ENCODE peak calls at places on chromosome 17, in five cellular contexts. X is stomach, B is A549, I is endodermal cell, A is Peyer's patch. K is an unnamed sample. For H3K4me1 and H3K9me3, the result is how much of the 10 kb centered on the place peaks cover.

GRCh38 chr17:66335797-66336196 is 33.4 kb downstream of the PRKCA start:
- DNase-seq in B (no peak), A (no peak), X (no peak), I (no peak), K (no peak)

GRCh38 chr17:40448213-40448638 is 5.0 kb downstream of the IGFBP4 start:
- DNase-seq in I (no peak), X (no peak), B (no peak), A (no peak), K (no peak)

GRCh38 chr17:68346448-68346847 is 55.2 kb downstream of the ARSG start:
- DNase-seq in I (no peak), X (peak), A (no peak), B (no peak), K (peak)

GRCh38 chr17:72697602-72698146 is 394.8 kb downstream of the SLC39A11 start:
- DNase-seq in X (no peak), A (no peak), I (no peak), B (no peak), K (no peak)

GRCh38 chr17:39835038-39835786 is 28.9 kb downstream of the IKZF3 start:
- DNase-seq in X (no peak), B (no peak), I (peak), A (no peak), K (no peak)

GRCh38 chr17:58688521-58688920 is 3.3 kb downstream of the TEX14 start:
- DNase-seq in I (no peak), B (no peak), A (no peak), X (no peak), K (no peak)

GRCh38 chr17:27532269-27533067 is 76.2 kb downstream of the KSR1 start:
- DNase-seq in X (peak), I (no peak), A (no peak), B (no peak), K (no peak)

GRCh38 chr17:48460055-48460454 is 30.0 kb upstream of the SKAP1 start:
- DNase-seq in X (no peak), B (no peak), A (no peak), I (no peak), K (no peak)

GRCh38 chr17:50177476-50177875 is 11.7 kb downstream of the SGCA start:
- DNase-seq in A (no peak), I (no peak), X (no peak), B (no peak), K (no peak)

GRCh38 chr17:9802701-9803100 is 11.3 kb upstream of the DHRS7C start:
- DNase-seq in A (no peak), X (no peak), B (peak), I (no peak), K (no peak)

GRCh38 chr17:60077672-60078519 is 825 bp downstream of the HEATR6 start:
- DNase-seq in I (no peak), B (no peak), A (no peak), X (no peak), K (peak)

GRCh38 chr17:73165616-73166404 is 1.0 kb downstream of the SSTR2 start:
- DNase-seq in B (no peak), I (peak), A (no peak), X (no peak), K (no peak)

GRCh38 chr17:72950236-72950931 is 142.1 kb downstream of the SLC39A11 start:
- DNase-seq in B (no peak), A (no peak), I (no peak), X (no peak), K (no peak)

GRCh38 chr17:700504-701094 is 14.0 kb downstream of the VPS53 start:
- DNase-seq in X (no peak), A (no peak), I (no peak), B (peak), K (peak)

GRCh38 chr17:81322271-81323082 is 27.4 kb upstream of the SLC38A10 start:
- DNase-seq in I (peak), A (no peak), B (peak), X (no peak), K (no peak)

GRCh38 chr17:59757043-59757824 is 49.8 kb downstream of the VMP1 start:
- DNase-seq in I (no peak), A (no peak), X (no peak), B (peak), K (no peak)

GRCh38 chr17:34579017-34579946 is at the start of gene TMEM132E:
- DNase-seq in A (peak), X (peak), I (peak), B (peak), K (no peak)

GRCh38 chr17:61393550-61393903 is 6.1 kb upstream of the TBX2 start:
- DNase-seq in I (peak), B (peak), A (no peak), X (no peak), K (no peak)

GRCh38 chr17:72651988-72652387 is 440.5 kb downstream of the SLC39A11 start:
- DNase-seq in A (no peak), X (no peak), I (no peak), B (no peak), K (no peak)

GRCh38 chr17:75010683-75011406 is 1.6 kb upstream of the MRPL58 start:
- DNase-seq in I (peak), A (peak), X (peak), B (peak), K (no peak)

GRCh38 chr17:64296246-64296645 is 33.2 kb upstream of the TEX2 start:
- DNase-seq in B (no peak), X (no peak), A (no peak), I (no peak), K (no peak)

GRCh38 chr17:78571329-78571728 is 5.9 kb downstream of the DNAH17 start:
- DNase-seq in A (no peak), I (no peak), X (no peak), B (no peak), K (no peak)

GRCh38 chr17:44004077-44004760 is at the start of gene NAGS:
- DNase-seq in A (peak), I (peak), B (no peak), X (no peak), K (no peak)

GRCh38 chr17:45093444-45094110 is 32.5 kb downstream of the NMT1 start:
- DNase-seq in B (no peak), A (peak), I (no peak), X (no peak), K (no peak)

GRCh38 chr17:68355093-68355492 is 63.8 kb downstream of the ARSG start:
- DNase-seq in I (no peak), X (no peak), B (peak), A (no peak), K (no peak)

GRCh38 chr17:21286771-21287702 is 2.5 kb downstream of the MAP2K3 start:
- DNase-seq in X (peak), A (peak), I (no peak), B (peak), K (no peak)

GRCh38 chr17:30275911-30276310 is 15.8 kb downstream of the BLMH start:
- DNase-seq in X (no peak), I (no peak), B (no peak), A (no peak), K (no peak)

GRCh38 chr17:50396261-50397110 is 837 bp downstream of the LRRC59 start:
- DNase-seq in I (peak), X (peak), B (peak), A (peak), K (peak)

GRCh38 chr17:46818319-46818928 is at the start of gene WNT3:
- DNase-seq in B (no peak), A (no peak), I (peak), X (no peak), K (peak)

GRCh38 chr17:45052052-45052772 is 780 bp upstream of the DCAKD start:
- DNase-seq in A (peak), B (peak), I (peak), X (peak), K (peak)

GRCh38 chr17:13031718-13032350 is 14.0 kb upstream of the ELAC2 start:
- DNase-seq in X (peak), A (no peak), B (peak), I (peak), K (peak)

GRCh38 chr17:66673668-66674276 is 161.1 kb upstream of the CACNG5 start:
- DNase-seq in I (peak), B (peak), X (peak), A (peak), K (peak)

GRCh38 chr17:51118330-51119195 is 2.1 kb downstream of the SPAG9 start:
- DNase-seq in A (no peak), B (peak), X (peak), I (no peak), K (no peak)

GRCh38 chr17:41490620-41491019 is 910 bp upstream of the KRT36 start:
- DNase-seq in I (no peak), X (no peak), A (no peak), B (no peak), K (no peak)

GRCh38 chr17:29042679-29043538 is at the start of gene PIPOX:
- DNase-seq in X (no peak), B (peak), I (peak), A (no peak), K (no peak)

GRCh38 chr17:43170140-43170765 is 761 bp upstream of the NBR1 start:
- DNase-seq in A (peak), X (peak), B (peak), I (peak), K (peak)

GRCh38 chr17:74935585-74936469 is at the start of gene OTOP3:
- DNase-seq in B (no peak), I (peak), A (no peak), X (no peak), K (no peak)

GRCh38 chr17:35051579-35052239 is 11.8 kb downstream of the RFFL start:
- DNase-seq in I (no peak), X (no peak), B (no peak), A (no peak), K (no peak)

GRCh38 chr17:17703608-17703919 is 22.3 kb downstream of the RAI1 start:
- DNase-seq in B (no peak), X (no peak), I (no peak), A (no peak), K (no peak)
- H3K4me1 ChIP-seq in B (half or more), X (half or more), I (under half), A (under half), K (under half)

DNA sequence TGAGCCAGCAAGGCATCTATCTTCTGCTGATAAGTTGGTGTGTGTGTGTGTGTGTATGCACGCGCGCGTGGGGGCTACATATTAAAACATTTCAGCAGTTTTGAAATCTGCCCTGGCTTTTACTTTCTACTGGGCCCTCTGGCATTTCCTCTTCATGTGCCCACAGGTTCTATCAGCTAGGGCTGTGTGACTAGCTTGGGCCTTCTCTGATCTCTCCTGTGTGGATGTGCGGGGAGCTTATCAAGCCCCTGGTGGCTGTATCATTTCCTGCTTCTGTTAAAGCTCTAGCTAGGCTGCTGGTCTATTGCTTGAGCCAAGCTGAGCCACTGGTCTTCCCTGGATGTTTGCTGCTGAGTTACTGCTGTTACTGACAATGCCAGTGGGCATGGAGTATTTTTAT is 132.5 kb downstream of the AATF start:
- DNase-seq in B (peak), I (peak), A (no peak), X (no peak), K (no peak)
- H3K9me3 ChIP-seq in B (under half), I (under half), A (under half), X (under half), K (under half)

DNA sequence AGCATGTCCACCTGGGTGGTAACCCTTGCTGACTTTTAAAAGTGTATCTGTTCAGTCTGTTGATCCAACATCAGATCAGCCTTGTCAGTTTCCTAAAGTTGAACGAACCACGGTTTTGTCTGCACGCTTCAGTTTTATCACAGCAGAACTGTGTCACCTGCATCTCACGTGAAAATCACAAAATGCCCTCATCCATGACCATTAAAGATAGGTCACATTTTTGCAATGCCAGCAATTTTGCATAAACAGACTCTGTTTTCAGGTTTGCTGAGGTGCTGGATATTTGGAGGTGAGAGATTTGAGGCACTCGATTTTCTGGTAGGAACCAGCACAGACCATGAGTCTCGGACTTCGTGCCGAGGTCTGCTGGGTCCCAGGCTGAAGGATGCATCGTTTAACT is 3.0 kb downstream of the METRNL start:
- DNase-seq in A (no peak), I (no peak), X (no peak), B (no peak), K (no peak)
- H3K4me3 ChIP-seq in A (no peak), I (no peak), X (no peak), B (no peak), K (no peak)

GRCh38 chr17:63276821-63277220 is 169.3 kb downstream of the CYB561 start:
- DNase-seq in A (no peak), I (no peak), B (no peak), X (no peak), K (no peak)
- H3K4me1 ChIP-seq in A (under half), I (under half), B (under half), X (under half), K (under half)

DNA sequence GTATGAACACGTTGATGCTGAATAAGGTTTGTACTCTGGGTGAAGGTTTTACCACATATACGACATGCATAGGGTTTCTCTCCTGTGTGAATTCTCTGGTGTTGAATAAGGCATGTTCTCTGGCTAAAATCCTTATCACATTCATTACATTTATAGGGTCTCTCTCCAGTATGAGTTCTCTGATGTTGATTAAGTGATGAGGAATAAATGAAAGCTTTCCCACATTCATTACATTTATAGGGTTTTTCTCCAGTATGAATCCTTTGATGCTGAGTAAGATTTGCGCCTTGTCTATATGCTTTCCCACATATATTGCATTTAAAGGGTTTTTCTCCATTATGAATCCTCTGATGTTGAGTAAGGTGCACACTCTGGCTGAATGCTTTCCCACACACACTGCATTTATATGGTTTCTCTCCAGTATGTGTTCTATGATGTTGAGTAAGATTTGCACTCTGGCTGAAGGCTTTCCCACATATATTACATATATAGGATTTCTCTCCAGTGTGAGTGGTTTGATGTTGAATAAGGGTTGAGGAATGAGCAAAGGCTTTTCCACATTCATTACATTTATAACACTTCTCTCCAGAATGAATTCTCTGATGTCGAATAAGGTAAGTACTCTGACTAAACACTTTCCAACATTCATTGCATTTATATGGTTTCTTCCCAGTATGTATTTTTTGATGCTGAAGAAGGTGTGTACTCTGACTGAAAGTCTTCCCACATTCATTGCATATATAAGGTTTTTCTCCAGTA is 16.9 kb downstream of the ZNF287 start:
- DNase-seq in A (no peak), X (no peak), B (peak), I (no peak), K (no peak)
- H3K9me3 ChIP-seq in A (under half), X (half or more), B (half or more), I (half or more), K (half or more)

DNA sequence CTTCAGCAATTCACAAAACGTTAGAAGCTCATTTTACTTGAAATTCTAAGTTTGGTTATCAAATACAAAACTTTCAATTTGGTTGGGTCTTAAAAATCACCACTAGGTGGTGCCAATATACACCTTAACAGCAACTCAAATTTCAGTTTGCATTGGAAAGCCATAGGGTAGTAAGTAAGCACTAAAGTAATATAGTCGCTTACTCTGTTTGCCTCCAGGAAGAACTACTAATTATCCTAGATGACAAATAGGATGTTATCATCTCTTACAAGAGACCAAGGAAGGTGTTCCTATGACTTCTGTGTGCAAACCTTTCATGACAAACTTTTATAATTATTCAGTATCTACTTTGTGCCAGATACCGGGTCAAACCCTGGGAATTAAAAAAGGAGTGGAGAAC is 93.3 kb downstream of the MYO1D start:
- DNase-seq in A (no peak), I (no peak), X (no peak), B (peak), K (peak)
- H3K4me3 ChIP-seq in A (no peak), I (no peak), X (no peak), B (no peak), K (no peak)

K was measured in naive thymus-derived CD4-positive, alpha-beta T cell.